ENCODE peak calls at places on chromosome 15, in ten cellular contexts. E is brain microvascular endothelial cell; I is heart right ventricle; A is hepatocyte; Y is left ventricle myocardium inferior; G is CD4-positive, alpha-beta memory T cell; O is effector memory CD4-positive, alpha-beta T cell; J is neural progenitor cell; D is PC-3; R is mesendoderm. B is an unnamed sample.

GRCh38 chr15:64911317-64912186 is at the start of gene ANKDD1A:
- DNase-seq in E (no peak), J (peak), I (peak), Y (peak), O (no peak), A (peak), D (peak), G (no peak), R (peak), B (peak)

GRCh38 chr15:31263751-31264533 is 62.7 kb upstream of the KLF13 start:
- DNase-seq in J (peak), I (peak), G (peak), Y (peak), D (no peak), R (no peak), O (peak), A (no peak), E (no peak), B (peak)

GRCh38 chr15:101439285-101439919 is 50.1 kb downstream of the PCSK6 start:
- DNase-seq in J (no peak), A (peak), D (peak), O (no peak), I (no peak), R (no peak), Y (no peak), G (no peak), E (peak), B (no peak)

GRCh38 chr15:76346666-76347506 is 10.3 kb downstream of the ISL2 start:
- DNase-seq in R (peak), O (no peak), E (no peak), A (peak), G (no peak), D (peak), J (peak), Y (no peak), I (no peak), B (peak)

GRCh38 chr15:83716605-83717004 is 62.7 kb downstream of the ADAMTSL3 start:
- DNase-seq in D (no peak), I (no peak), E (no peak), A (no peak), Y (no peak), O (no peak), R (no peak), J (no peak), G (no peak), B (no peak)

GRCh38 chr15:32956006-32956405 is 238.2 kb downstream of the GREM1 start:
- DNase-seq in D (peak), J (peak), E (peak), Y (no peak), I (no peak), G (no peak), A (peak), R (peak), O (no peak), B (peak)

GRCh38 chr15:58777107-58777506 is 6.0 kb downstream of the MINDY2 start:
- DNase-seq in O (no peak), E (no peak), I (no peak), D (no peak), G (no peak), R (no peak), Y (no peak), A (no peak), J (no peak), B (no peak)

GRCh38 chr15:56734013-56734625 is 810 bp upstream of the ZNF280D start:
- DNase-seq in E (no peak), O (no peak), J (no peak), A (no peak), D (no peak), G (no peak), R (peak), I (no peak), Y (no peak), B (no peak)

GRCh38 chr15:60414016-60414682 is 16.4 kb upstream of the ANXA2 start:
- DNase-seq in A (no peak), D (peak), E (no peak), O (no peak), I (no peak), J (no peak), G (no peak), R (no peak), Y (no peak), B (no peak)

GRCh38 chr15:26433818-26434217 is 339.0 kb downstream of the GABRB3 start:
- DNase-seq in A (no peak), G (no peak), I (peak), O (no peak), Y (peak), J (no peak), R (no peak), D (no peak), E (no peak), B (no peak)

GRCh38 chr15:20356444-20357138 is 185.0 kb downstream of the GOLGA6L6 start:
- DNase-seq in G (peak), A (no peak), J (no peak), O (peak), R (peak), I (peak), Y (peak), E (no peak), D (peak), B (peak)

GRCh38 chr15:99120050-99120777 is 15.3 kb downstream of the SYNM start:
- DNase-seq in O (no peak), I (no peak), D (no peak), J (no peak), Y (no peak), R (no peak), G (no peak), A (no peak), E (no peak), B (no peak)

GRCh38 chr15:67074886-67075229 is 9.5 kb downstream of the SMAD3 start:
- DNase-seq in G (no peak), A (no peak), O (no peak), Y (no peak), D (no peak), I (no peak), J (no peak), R (no peak), E (no peak), B (no peak)

GRCh38 chr15:60982249-60982932 is 246.7 kb downstream of the RORA start:
- DNase-seq in J (no peak), E (no peak), D (no peak), Y (no peak), I (no peak), A (no peak), G (no peak), O (no peak), R (no peak), B (no peak)

GRCh38 chr15:25875551-25875950 is 12.4 kb upstream of the ATP10A start:
- DNase-seq in O (no peak), D (no peak), R (no peak), E (no peak), Y (no peak), G (no peak), J (no peak), I (no peak), A (no peak), B (no peak)

GRCh38 chr15:41556657-41557056 is 2.4 kb upstream of the TYRO3 start:
- DNase-seq in I (no peak), J (no peak), D (no peak), R (no peak), O (no peak), Y (no peak), A (no peak), G (no peak), E (no peak), B (no peak)

GRCh38 chr15:60477991-60478632 is 830 bp downstream of the ICE2 start:
- DNase-seq in A (peak), O (no peak), J (peak), E (peak), Y (no peak), I (peak), R (peak), D (peak), G (peak), B (peak)

GRCh38 chr15:74763416-74763815 is 14.8 kb downstream of the CYP1A2 start:
- DNase-seq in E (no peak), R (no peak), A (peak), Y (no peak), G (no peak), I (no peak), O (no peak), J (no peak), D (no peak), B (peak)

GRCh38 chr15:66099950-66100671 is 153.4 kb downstream of the MEGF11 start:
- DNase-seq in A (no peak), Y (no peak), O (no peak), G (no peak), D (no peak), E (no peak), J (no peak), R (no peak), I (no peak), B (no peak)

GRCh38 chr15:62782100-62782791 is 260.3 kb upstream of the TPM1 start:
- DNase-seq in O (no peak), R (peak), J (peak), G (no peak), E (peak), D (peak), A (peak), Y (peak), I (peak), B (no peak)

GRCh38 chr15:67788986-67789385 is 36.3 kb upstream of the SKOR1 start:
- DNase-seq in Y (no peak), I (no peak), A (no peak), J (no peak), D (no peak), G (no peak), E (no peak), R (no peak), O (no peak), B (no peak)

GRCh38 chr15:32688151-32688639 is 29.6 kb upstream of the GREM1 start:
- DNase-seq in Y (no peak), R (no peak), E (peak), A (peak), J (no peak), G (no peak), D (peak), I (no peak), O (no peak), B (peak)

GRCh38 chr15:81924667-81925183 is 121.1 kb downstream of the MEX3B start:
- DNase-seq in O (no peak), D (no peak), R (no peak), Y (no peak), I (no peak), A (no peak), E (no peak), J (no peak), G (no peak), B (no peak)

GRCh38 chr15:82850731-82851130 is 41.3 kb downstream of the WHAMM start:
- DNase-seq in E (no peak), A (no peak), O (no peak), R (no peak), J (no peak), D (no peak), Y (no peak), G (no peak), I (no peak), B (no peak)

GRCh38 chr15:80010131-80010673 is 39.2 kb upstream of the BCL2A1 start:
- DNase-seq in I (no peak), Y (no peak), O (no peak), E (no peak), G (no peak), R (no peak), A (no peak), J (no peak), D (peak), B (no peak)

GRCh38 chr15:77030042-77030927 is 35.4 kb downstream of the PSTPIP1 start:
- DNase-seq in I (no peak), G (no peak), R (no peak), D (no peak), J (peak), Y (no peak), O (no peak), E (no peak), A (no peak), B (peak)

GRCh38 chr15:81014446-81015093 is 13.8 kb downstream of the TLNRD1 start:
- DNase-seq in Y (no peak), G (no peak), E (no peak), D (no peak), A (no peak), J (no peak), I (no peak), O (no peak), R (no peak), B (no peak)

GRCh38 chr15:66524801-66525200 is 19.7 kb downstream of the ZWILCH start:
- DNase-seq in Y (no peak), I (no peak), O (no peak), J (no peak), A (no peak), D (no peak), E (no peak), R (no peak), G (no peak), B (no peak)

GRCh38 chr15:77507911-77508310 is 87.2 kb downstream of the HMG20A start:
- DNase-seq in I (peak), O (no peak), D (peak), Y (peak), G (no peak), E (no peak), R (no peak), J (no peak), A (no peak), B (no peak)

GRCh38 chr15:40843885-40844542 is at the start of gene SPINT1:
- DNase-seq in E (no peak), D (peak), A (peak), J (peak), G (peak), I (no peak), O (no peak), Y (no peak), R (peak), B (peak)

GRCh38 chr15:65110676-65111292 is 4.2 kb downstream of the UBAP1L start:
- DNase-seq in Y (no peak), I (no peak), O (no peak), R (peak), A (no peak), J (peak), E (peak), G (no peak), D (no peak), B (no peak)

GRCh38 chr15:69272139-69272538 is 26.6 kb upstream of the PAQR5 start:
- DNase-seq in A (no peak), D (no peak), E (no peak), R (no peak), Y (no peak), I (no peak), O (no peak), G (no peak), J (peak), B (no peak)

GRCh38 chr15:27770769-27771554 is 328.2 kb downstream of the OCA2 start:
- DNase-seq in Y (no peak), I (no peak), O (no peak), J (no peak), E (no peak), R (no peak), D (no peak), A (no peak), G (no peak), B (no peak)

GRCh38 chr15:78943692-78944091 is 1.2 kb downstream of the CTSH start:
- DNase-seq in G (no peak), D (no peak), R (peak), J (peak), A (peak), E (no peak), O (no peak), Y (no peak), I (no peak), B (no peak)
- H3K4me3 ChIP-seq in G (peak), D (peak), R (no peak), J (no peak), A (peak), E (no peak), O (peak), Y (peak), I (peak), B (no peak)

DNA sequence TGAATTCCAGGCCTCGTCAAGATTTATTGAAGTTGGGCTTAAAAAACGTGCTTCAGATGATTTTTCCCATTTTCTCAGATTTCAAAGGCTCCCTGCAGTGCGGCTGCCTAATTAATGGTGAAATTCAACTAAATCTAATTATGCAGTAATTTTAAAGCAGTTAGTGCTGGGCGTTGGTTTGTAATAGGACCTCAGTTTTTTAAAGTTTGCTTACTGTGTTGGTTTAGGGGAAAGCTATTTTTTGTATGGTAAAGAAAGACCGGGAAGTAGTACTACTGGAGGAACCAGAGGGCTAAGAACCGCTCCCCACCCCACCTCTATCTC is 11.6 kb downstream of the NR2F2 start:
- DNase-seq in I (no peak), Y (no peak), R (no peak), G (no peak), A (no peak), J (no peak), E (no peak), D (no peak), O (no peak), B (no peak)
- H3K4me3 ChIP-seq in I (peak), Y (peak), R (no peak), G (no peak), A (no peak), J (peak), E (peak), D (no peak), O (no peak), B (no peak)

GRCh38 chr15:72503147-72503546 is 29.0 kb downstream of the ARIH1 start:
- DNase-seq in G (no peak), E (no peak), A (no peak), R (no peak), O (no peak), Y (no peak), D (no peak), J (no peak), I (no peak), B (no peak)

GRCh38 chr15:72511536-72511935 is 37.4 kb downstream of the ARIH1 start:
- DNase-seq in G (no peak), Y (no peak), R (no peak), A (no peak), J (no peak), D (no peak), E (no peak), I (no peak), O (no peak), B (no peak)

GRCh38 chr15:72502220-72502809 is 28.2 kb downstream of the ARIH1 start:
- DNase-seq in G (no peak), E (no peak), J (no peak), D (no peak), A (no peak), R (no peak), I (no peak), Y (no peak), O (no peak), B (no peak)

GRCh38 chr15:72509484-72509883 is 35.4 kb downstream of the ARIH1 start:
- DNase-seq in Y (no peak), A (no peak), E (no peak), J (no peak), G (no peak), R (no peak), D (no peak), I (no peak), O (no peak), B (no peak)

GRCh38 chr15:72507402-72507801 is 33.3 kb downstream of the ARIH1 start:
- DNase-seq in A (no peak), R (no peak), G (no peak), O (no peak), D (no peak), Y (no peak), I (no peak), J (no peak), E (no peak), B (no peak)
- H3K4me3 ChIP-seq in A (no peak), R (no peak), G (no peak), O (no peak), D (no peak), Y (no peak), I (no peak), J (no peak), E (no peak), B (no peak)

GRCh38 chr15:91498046-91498445 is 355.5 kb upstream of the SLCO3A1 start:
- DNase-seq in R (no peak), J (no peak), I (no peak), O (no peak), Y (no peak), E (no peak), A (no peak), D (no peak), G (no peak), B (no peak)
- H3K4me3 ChIP-seq in R (no peak), J (no peak), I (no peak), O (no peak), Y (no peak), E (no peak), A (no peak), D (no peak), G (no peak), B (no peak)

GRCh38 chr15:43294091-43294706 is 27.5 kb upstream of the TGM5 start:
- DNase-seq in J (no peak), A (no peak), I (no peak), R (no peak), E (no peak), G (no peak), O (no peak), D (no peak), Y (no peak), B (peak)
- H3K4me3 ChIP-seq in J (no peak), A (no peak), I (no peak), R (no peak), E (no peak), G (no peak), O (no peak), D (no peak), Y (no peak), B (no peak)

GRCh38 chr15:29621626-29622025 is 200.6 kb downstream of the TJP1 start:
- DNase-seq in J (no peak), G (no peak), A (no peak), Y (no peak), I (no peak), D (no peak), R (no peak), E (no peak), O (no peak), B (no peak)
- H3K4me3 ChIP-seq in J (no peak), G (no peak), A (no peak), Y (no peak), I (no peak), D (no peak), R (no peak), E (no peak), O (no peak), B (no peak)

B was measured in mucosa of descending colon.